ENCODE peak calls at places on chromosomes 6 and 20, in nine cellular contexts. G is glomerular endothelial cell, A is GM03348, X is PC-3, K is GM20000, O is T-helper 2 cell, H is sciatic nerve, J is KBM-7, E is ureter. P is an unnamed sample.

GRCh38 chr20:652611-653109 is 340 bp downstream of the SRXN1 start:
- DNase-seq in G (no peak), A (no peak), X (peak; percentile 31), K (no peak), O (no peak), H (peak; percentile 69), J (no peak), E (no peak), P (no peak)

GRCh38 chr6:150167479-150167873 is 24.6 kb downstream of the PPP1R14C start:
- DNase-seq in G (no peak), A (no peak), X (no peak), K (no peak), O (no peak), H (no peak), J (no peak), E (no peak), P (no peak)

GRCh38 chr20:45842169-45842812 is 8.7 kb downstream of the SNX21 start:
- DNase-seq in G (no peak), A (peak; percentile 61), X (no peak), K (peak; percentile 79), O (no peak), H (no peak), J (peak; percentile 66), E (no peak), P (no peak)

GRCh38 chr6:105015482-105015881 is 58.6 kb downstream of the LIN28B start:
- DNase-seq in G (no peak), A (peak; percentile 51), X (peak; percentile 15), K (no peak), O (no peak), H (no peak), J (no peak), E (no peak), P (no peak)

GRCh38 chr6:120608826-120609225 is 725.5 kb downstream of the TBC1D32 start:
- DNase-seq in G (no peak), A (peak; percentile 5), X (peak; percentile 41), K (no peak), O (no peak), H (no peak), J (no peak), E (no peak), P (no peak)

GRCh38 chr6:56807992-56808342 is 146.9 kb upstream of the BEND6 start:
- DNase-seq in G (no peak), A (no peak), X (peak; percentile 43), K (no peak), O (no peak), H (no peak), J (no peak), E (no peak), P (no peak)

GRCh38 chr6:9612489-9612888 is 802.4 kb downstream of the TFAP2A start:
- DNase-seq in G (no peak), A (no peak), X (no peak), K (no peak), O (no peak), H (no peak), J (no peak), E (no peak), P (no peak)

GRCh38 chr6:43969158-43969981 is 157.9 kb downstream of the MRPL14 start:
- DNase-seq in G (no peak), A (no peak), X (no peak), K (no peak), O (no peak), H (no peak), J (no peak), E (peak; percentile 35), P (no peak)

GRCh38 chr6:47908271-47908670 is 126.4 kb downstream of the OPN5 start:
- DNase-seq in G (no peak), A (no peak), X (no peak), K (no peak), O (no peak), H (no peak), J (no peak), E (no peak), P (no peak)

GRCh38 chr6:41731561-41732086 is 3.8 kb downstream of the TFEB start:
- DNase-seq in G (no peak), A (no peak), X (no peak), K (no peak), O (no peak), H (no peak), J (no peak), E (no peak), P (no peak)

GRCh38 chr6:38806271-38806670 is 91.2 kb downstream of the DNAH8 start:
- DNase-seq in G (no peak), A (no peak), X (no peak), K (no peak), O (no peak), H (no peak), J (no peak), E (no peak), P (no peak)

GRCh38 chr6:99334526-99335127 is 14.8 kb downstream of the FAXC start:
- DNase-seq in G (peak; percentile 23), A (peak; percentile 47), X (peak; percentile 64), K (peak; percentile 65), O (no peak), H (no peak), J (peak; percentile 73), E (no peak), P (no peak)

GRCh38 chr20:17678295-17678694 is 3.7 kb downstream of the RRBP1 start:
- DNase-seq in G (no peak), A (no peak), X (no peak), K (no peak), O (no peak), H (no peak), J (no peak), E (no peak), P (no peak)

GRCh38 chr20:1390552-1391403 is 2.1 kb downstream of the FKBP1A start:
- DNase-seq in G (no peak), A (no peak), X (no peak), K (no peak), O (no peak), H (no peak), J (no peak), E (peak; percentile 38), P (no peak)